ENCODE peak calls at places on chromosomes 13 and 19, in five cellular contexts. W is A549, Y is endothelial cell of umbilical vein, P is GM12878, L is HepG2. N is an unnamed sample.

GRCh38 chr19:15544283-15544682 is 36.0 kb downstream of the CYP4F22 start:
- DNase-seq in Y (no peak), W (no peak), P (no peak), L (no peak), N (no peak)

GRCh38 chr19:45477216-45477615 is 9.4 kb downstream of the FOSB start:
- DNase-seq in L (no peak), Y (no peak), W (no peak), P (no peak), N (no peak)

GRCh38 chr13:49409008-49409407 is 34.9 kb downstream of the CAB39L start:
- DNase-seq in W (no peak), L (no peak), Y (no peak), P (no peak), N (no peak)

GRCh38 chr19:42018503-42019193 is 24.6 kb upstream of the ATP1A3 start:
- DNase-seq in W (no peak), L (no peak), Y (no peak), P (no peak), N (peak)

GRCh38 chr19:3494051-3494450 is 6.4 kb downstream of the DOHH start:
- DNase-seq in Y (no peak), P (no peak), W (no peak), L (no peak), N (no peak)

GRCh38 chr19:28737021-28737525 is 475.9 kb downstream of the UQCRFS1 start:
- DNase-seq in W (peak), Y (no peak), L (peak), P (peak), N (peak)

GRCh38 chr19:48896191-48896720 is 2.3 kb downstream of the TULP2 start:
- DNase-seq in P (no peak), W (no peak), L (no peak), Y (no peak), N (no peak)

GRCh38 chr19:43318796-43319314 is 34.6 kb upstream of the CD177 start:
- DNase-seq in W (no peak), Y (no peak), L (no peak), P (no peak), N (no peak)

GRCh38 chr19:49061445-49061844 is 3.2 kb downstream of the NTF4 start:
- DNase-seq in L (no peak), P (no peak), Y (no peak), W (no peak), N (no peak)

GRCh38 chr13:40609972-40610726 is 56.3 kb downstream of the FOXO1 start:
- DNase-seq in Y (peak), P (no peak), L (no peak), W (no peak), N (no peak)

GRCh38 chr13:113796211-113796875 is 37.3 kb downstream of the TMEM255B start:
- DNase-seq in Y (no peak), L (no peak), P (no peak), W (no peak), N (no peak)

GRCh38 chr13:51601601-51602348 is 17.5 kb downstream of the WDFY2 start:
- DNase-seq in L (no peak), W (no peak), P (no peak), Y (no peak), N (peak)

GRCh38 chr13:112181336-112182051 is 114.5 kb downstream of the SOX1 start:
- DNase-seq in W (no peak), L (no peak), P (no peak), Y (no peak), N (no peak)

GRCh38 chr19:39830406-39830805 is 3.6 kb downstream of the DYRK1B start:
- DNase-seq in P (no peak), L (no peak), Y (no peak), W (no peak), N (no peak)

GRCh38 chr19:21513651-21514050 is 8.2 kb downstream of the ZNF429 start:
- DNase-seq in Y (no peak), P (no peak), W (no peak), L (no peak), N (no peak)

GRCh38 chr19:17775245-17775927 is 19.6 kb upstream of the B3GNT3 start:
- DNase-seq in W (peak), L (peak), P (no peak), Y (peak), N (peak)

GRCh38 chr13:50400930-50401553 is 385.8 kb downstream of the KCNRG start:
- DNase-seq in P (no peak), Y (peak), L (peak), W (no peak), N (no peak)

GRCh38 chr13:21343659-21344058 is 115.4 kb downstream of the ZDHHC20 start:
- DNase-seq in P (no peak), Y (no peak), L (no peak), W (no peak), N (peak)
- TF ChIP-seq POLR2A in P (no peak), Y (no peak), L (no peak), W (no peak), N (no peak)

DNA sequence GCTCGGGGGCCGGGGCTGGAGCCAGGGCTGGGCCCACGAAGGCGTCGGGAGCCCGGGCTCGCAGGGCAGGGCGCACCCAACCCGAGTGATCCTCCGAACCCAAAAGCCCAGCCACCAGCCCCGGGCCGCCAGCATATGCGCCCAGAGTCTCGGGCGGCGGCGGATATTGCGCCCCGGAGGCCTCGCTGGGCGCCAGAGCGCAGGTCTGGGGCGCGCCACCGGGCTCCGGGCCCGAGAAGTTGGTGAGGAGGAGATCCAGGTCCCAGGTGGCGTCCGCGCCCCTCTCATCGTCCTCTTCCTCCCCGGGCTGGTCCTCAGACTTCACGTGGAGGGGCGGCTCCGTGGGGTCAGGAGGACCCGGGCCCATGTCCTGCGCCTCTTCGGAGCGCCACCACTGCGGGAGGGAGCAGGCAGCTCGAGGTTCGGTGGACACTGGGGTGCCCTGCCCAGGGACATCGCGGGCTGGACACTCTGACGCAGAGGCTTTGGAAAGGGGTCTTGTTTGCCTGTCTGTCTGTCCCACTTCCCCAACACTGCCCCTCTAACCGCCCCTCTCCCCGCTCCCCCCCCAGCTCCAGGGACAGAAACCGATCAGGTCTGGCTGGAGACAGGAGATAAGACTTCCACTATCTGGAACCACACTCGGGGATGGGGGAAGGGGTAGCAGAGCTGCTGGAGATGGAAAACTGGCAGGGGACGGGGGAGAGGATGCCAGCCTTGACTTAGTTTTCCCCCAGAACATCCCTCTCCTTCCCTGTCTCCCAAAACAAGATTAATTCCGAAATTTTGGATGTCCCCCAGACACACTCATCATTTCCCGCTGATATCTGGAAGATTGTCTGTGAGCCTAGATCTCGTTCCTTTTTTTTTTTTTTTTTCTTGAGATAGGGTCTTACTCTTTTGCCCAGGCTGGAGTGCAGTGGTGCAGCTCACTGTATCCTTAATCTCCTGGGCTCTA is 973 bp downstream of the KLF1 start:
- DNase-seq in Y (no peak), P (no peak), L (no peak), W (no peak), N (no peak)
- TF ChIP-seq CTCF in Y (no peak), P (no peak), L (no peak), W (peak), N (no peak)

GRCh38 chr13:37364024-37364423 is 234.5 kb downstream of the POSTN start:
- DNase-seq in W (no peak), P (no peak), Y (no peak), L (no peak), N (no peak)
- TF ChIP-seq MYC in W (no peak), P (no peak), Y (no peak), L (no peak), N (no peak)

GRCh38 chr19:36331353-36332228 is 47.4 kb downstream of the ZFP14 start:
- DNase-seq in P (peak), W (peak), Y (peak), L (no peak), N (no peak)
- TF ChIP-seq POLR2A in P (peak), W (no peak), Y (no peak), L (no peak), N (no peak)

GRCh38 chr13:99375806-99376080 is 68.5 kb upstream of the GPR183 start:
- DNase-seq in P (no peak), W (no peak), L (no peak), Y (no peak), N (no peak)

GRCh38 chr13:99376924-99377323 is 69.7 kb upstream of the GPR183 start:
- DNase-seq in W (no peak), L (no peak), Y (no peak), P (no peak), N (no peak)

GRCh38 chr13:99378985-99379734 is 72.0 kb upstream of the GPR183 start:
- DNase-seq in Y (no peak), W (no peak), P (no peak), L (no peak), N (no peak)

GRCh38 chr13:99376132-99376531 is 68.9 kb upstream of the GPR183 start:
- DNase-seq in P (no peak), W (no peak), L (no peak), Y (no peak), N (no peak)

DNA sequence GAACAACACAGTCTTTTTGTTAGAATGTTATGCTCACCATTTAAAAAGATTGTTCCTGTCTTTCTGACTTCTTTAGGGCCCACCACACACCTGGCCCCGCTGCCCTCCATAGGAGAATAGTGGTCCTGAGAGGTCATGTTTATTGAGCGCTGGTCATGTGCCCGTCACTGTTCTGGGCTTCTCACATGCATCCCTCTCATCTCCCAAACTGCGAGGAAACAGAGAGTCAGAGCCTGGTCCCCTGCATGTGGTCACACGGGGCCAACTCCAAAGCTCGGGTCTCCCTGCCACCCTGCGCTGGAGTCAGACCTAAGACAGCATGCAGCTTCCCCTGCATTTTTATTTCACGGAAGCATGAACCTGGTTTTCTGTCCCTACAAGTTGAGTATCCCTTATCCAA is 70.4 kb upstream of the GPR183 start:
- DNase-seq in L (no peak), P (no peak), W (no peak), Y (no peak), N (no peak)
- TF ChIP-seq CTCF in L (no peak), P (no peak), W (no peak), Y (no peak), N (no peak)

DNA sequence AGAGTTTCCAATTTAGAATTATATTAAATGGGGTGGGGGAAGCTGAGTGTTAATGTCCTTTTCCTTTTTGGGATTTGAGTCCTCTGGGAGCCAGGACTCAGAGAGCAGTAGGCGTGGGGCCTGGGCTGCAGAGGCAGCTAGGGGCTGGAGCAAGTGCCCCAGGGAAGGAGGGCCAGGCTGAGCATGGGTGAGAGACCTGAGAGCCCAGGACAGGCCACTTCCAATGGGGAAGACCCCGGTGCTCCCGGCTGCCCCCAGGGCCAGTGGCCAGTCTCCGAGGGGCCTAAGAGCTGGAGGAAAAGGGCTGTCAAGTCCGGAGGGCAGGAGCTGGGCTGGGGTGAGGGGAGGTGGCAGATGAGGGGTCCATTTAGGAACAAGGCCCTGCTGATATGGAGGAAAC is 371.5 kb downstream of the ZNF536 start:
- DNase-seq in Y (no peak), W (no peak), P (no peak), L (no peak), N (no peak)
- TF ChIP-seq MYC in Y (no peak), W (no peak), P (no peak), L (no peak), N (no peak)

GRCh38 chr19:1093811-1094553 is 1.2 kb downstream of the POLR2E start:
- DNase-seq in L (peak), W (no peak), Y (no peak), P (no peak), N (no peak)
- TF ChIP-seq POLR2A in L (no peak), W (no peak), Y (no peak), P (no peak), N (no peak)

GRCh38 chr19:51691122-51692064 is 1.7 kb upstream of the SPACA6 start:
- DNase-seq in L (no peak), Y (no peak), P (no peak), W (peak), N (no peak)
- TF ChIP-seq CTCF in L (no peak), Y (no peak), P (no peak), W (no peak), N (no peak)

DNA sequence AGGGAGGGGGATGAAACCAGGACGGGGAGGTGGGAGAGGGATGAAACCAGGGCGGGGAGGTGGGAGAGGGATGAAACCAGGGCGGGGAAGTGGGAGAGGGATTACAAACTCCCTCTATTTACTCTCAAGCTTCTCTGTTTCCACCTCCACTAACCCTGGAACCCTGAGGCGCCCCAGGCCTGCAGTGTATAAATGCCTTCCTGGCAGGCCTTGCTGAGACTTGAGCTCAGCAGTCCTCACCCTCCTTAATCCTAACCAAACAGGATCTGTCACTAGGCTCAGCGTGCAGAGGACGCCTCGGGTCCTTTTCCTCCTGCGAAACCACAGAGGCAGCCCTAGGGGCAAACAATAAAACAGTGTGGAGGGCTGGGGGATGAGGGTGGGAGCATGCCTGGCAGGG is 32.1 kb upstream of the OR1M1 start:
- DNase-seq in W (peak), L (no peak), Y (no peak), P (no peak), N (no peak)
- TF ChIP-seq MYC in W (no peak), L (no peak), Y (no peak), P (no peak), N (no peak)

GRCh38 chr19:56839665-56840451 is 668 bp downstream of the PEG3 start:
- DNase-seq in W (no peak), P (no peak), L (peak), Y (peak), N (no peak)
- TF ChIP-seq POLR2A in W (no peak), P (no peak), L (no peak), Y (no peak), N (no peak)

N was measured in NB4.